ENCODE peak calls at places on chromosomes 5 and 9, in seven cellular contexts. P is T-helper 2 cell, C is omental fat pad, Z is T47D, Q is COLO829, E is AG20443, Y is NCI-H446 treated with DMSO at 0.1 percent for 48 hours. U is an unnamed sample.

GRCh38 chr5:82734291-82734690 is 342.9 kb downstream of the TMEM167A start:
- DNase-seq in Y (no peak), P (no peak), Q (no peak), E (no peak), C (no peak), Z (no peak), U (no peak)

GRCh38 chr5:40437452-40437861 is 242.3 kb upstream of the PTGER4 start:
- DNase-seq in P (no peak), Q (no peak), Z (no peak), C (no peak), Y (no peak), E (peak; percentile 50), U (peak; percentile 9)

GRCh38 chr5:177303925-177304391 is 359 bp downstream of the PRELID1 start:
- DNase-seq in P (no peak), Y (no peak), C (no peak), Q (no peak), E (no peak), Z (peak; percentile 43), U (no peak)

GRCh38 chr5:98106116-98107088 is 667.1 kb upstream of the RGMB start:
- DNase-seq in Q (no peak), Y (no peak), Z (no peak), P (no peak), C (no peak), E (peak; percentile 51), U (no peak)

GRCh38 chr9:132894343-132894742 is 15.6 kb downstream of the SPACA9 start:
- DNase-seq in Y (no peak), P (no peak), E (peak; percentile 39), C (no peak), Q (no peak), Z (no peak), U (no peak)

GRCh38 chr5:118174671-118175070 is 813.7 kb downstream of the DTWD2 start:
- DNase-seq in Q (no peak), P (no peak), Z (no peak), C (no peak), E (no peak), Y (no peak), U (no peak)

GRCh38 chr5:132747064-132747692 is at the start of gene CCNI2:
- DNase-seq in Z (peak; percentile 26), Q (no peak), P (peak; percentile 56), E (peak; percentile 49), Y (no peak), C (no peak), U (peak; percentile 69)

GRCh38 chr9:70060883-70061507 is 17.3 kb downstream of the MAMDC2 start:
- DNase-seq in C (no peak), E (no peak), Y (no peak), Z (no peak), Q (no peak), P (no peak), U (no peak)

GRCh38 chr9:15724006-15724405 is 171.2 kb downstream of the CCDC171 start:
- DNase-seq in Y (no peak), E (no peak), Q (no peak), C (no peak), Z (no peak), P (no peak), U (no peak)

GRCh38 chr9:121884057-121884512 is 209.0 kb downstream of the TTLL11 start:
- DNase-seq in Q (no peak), P (no peak), E (no peak), Z (no peak), C (no peak), Y (no peak), U (no peak)

GRCh38 chr9:127092041-127092608 is 30.3 kb downstream of the ANGPTL2 start:
- DNase-seq in E (no peak), C (no peak), Q (no peak), Z (no peak), Y (no peak), P (no peak), U (no peak)

GRCh38 chr9:3810231-3810630 is 284.4 kb upstream of the RFX3 start:
- DNase-seq in Y (no peak), Z (no peak), C (no peak), E (no peak), Q (no peak), P (no peak), U (no peak)

GRCh38 chr5:1797109-1797800 is 2.4 kb downstream of the MRPL36 start:
- DNase-seq in C (no peak), E (no peak), Q (no peak), P (no peak), Z (no peak), Y (no peak), U (no peak)

GRCh38 chr5:6453937-6454560 is 5.4 kb downstream of the UBE2QL1 start:
- DNase-seq in E (no peak), Z (no peak), Q (no peak), C (no peak), Y (no peak), P (no peak), U (no peak)

GRCh38 chr5:34552686-34553085 is 103.4 kb upstream of the RAI14 start:
- DNase-seq in E (no peak), Y (peak; percentile 27), Z (peak; percentile 18), C (no peak), Q (no peak), P (no peak), U (no peak)

GRCh38 chr9:133731876-133732321 is 6.3 kb downstream of the SARDH start:
- DNase-seq in Q (peak; percentile 96), Z (peak; percentile 97), Y (peak; percentile 3), C (peak; percentile 6), P (no peak), E (peak; percentile 70), U (no peak)

GRCh38 chr5:175842947-175843793 is 28.2 kb upstream of the CPLX2 start:
- DNase-seq in Y (no peak), C (no peak), Q (peak; percentile 8), Z (peak; percentile 25), E (peak; percentile 86), P (no peak), U (no peak)

GRCh38 chr9:128634651-128635262 is 21.9 kb downstream of the DYNC2I2 start:
- DNase-seq in Y (no peak), Q (no peak), E (no peak), P (no peak), Z (no peak), C (no peak), U (no peak)

GRCh38 chr9:137582286-137582860 is 3.6 kb upstream of the DPH7 start:
- DNase-seq in Z (peak; percentile 69), Y (no peak), Q (no peak), C (no peak), P (no peak), E (no peak), U (no peak)

GRCh38 chr5:68494771-68495170 is 279.2 kb downstream of the PIK3R1 start:
- DNase-seq in P (no peak), E (no peak), C (no peak), Z (no peak), Y (no peak), Q (no peak), U (no peak)

GRCh38 chr9:128215491-128216404 is 12.6 kb downstream of the DNM1 start:
- DNase-seq in E (peak; percentile 63), P (no peak), Z (no peak), Q (no peak), C (no peak), Y (no peak), U (no peak)

GRCh38 chr9:14205463-14205862 is 108.5 kb downstream of the NFIB start:
- DNase-seq in E (peak; percentile 69), C (no peak), Z (no peak), Q (no peak), Y (peak; percentile 96), P (no peak), U (no peak)

GRCh38 chr9:130302785-130303612 is 37.4 kb downstream of the HMCN2 start:
- DNase-seq in Q (no peak), Z (no peak), C (no peak), Y (no peak), P (no peak), E (no peak), U (no peak)

GRCh38 chr5:66247176-66247960 is 103.3 kb downstream of the SREK1 start:
- DNase-seq in Z (no peak), E (peak; percentile 79), P (no peak), Q (no peak), C (no peak), Y (no peak), U (no peak)

GRCh38 chr9:79731483-79731882 is 159.7 kb downstream of the TLE4 start:
- DNase-seq in C (no peak), Z (no peak), P (no peak), Y (no peak), E (no peak), Q (no peak), U (no peak)

GRCh38 chr5:128228506-128228905 is 144.9 kb downstream of the SLC12A2 start:
- DNase-seq in Q (no peak), Z (no peak), P (no peak), Y (peak; percentile 53), C (no peak), E (no peak), U (no peak)

GRCh38 chr5:181176258-181176952 is 28.6 kb downstream of the TRIM7 start:
- DNase-seq in C (no peak), E (no peak), Y (no peak), P (no peak), Z (no peak), Q (no peak), U (no peak)

GRCh38 chr9:130383979-130384676 is 60.6 kb upstream of the ASS1 start:
- DNase-seq in Y (no peak), C (no peak), P (no peak), Q (no peak), Z (no peak), E (no peak), U (no peak)

GRCh38 chr5:73693573-73694061 is 67.6 kb downstream of the ARHGEF28 start:
- DNase-seq in E (peak; percentile 56), Y (no peak), C (no peak), Q (no peak), Z (peak; percentile 53), P (no peak), U (no peak)

GRCh38 chr9:137575725-137576411 is 2.9 kb downstream of the DPH7 start:
- DNase-seq in Y (no peak), P (no peak), C (no peak), Z (peak; percentile 46), Q (no peak), E (no peak), U (no peak)

GRCh38 chr9:122382901-122383850 is 12.4 kb downstream of the PTGS1 start:
- DNase-seq in C (no peak), P (no peak), Z (no peak), Q (no peak), Y (no peak), E (peak; percentile 80), U (no peak)

GRCh38 chr9:3873818-3874217 is 348.0 kb upstream of the RFX3 start:
- DNase-seq in P (no peak), Y (no peak), Z (no peak), Q (no peak), E (peak; percentile 45), C (no peak), U (no peak)

GRCh38 chr5:61322738-61323429 is 9.2 kb upstream of the ZSWIM6 start:
- DNase-seq in Q (no peak), C (no peak), Y (no peak), E (no peak), P (no peak), Z (no peak), U (no peak)

GRCh38 chr5:167790462-167791260 is 500.8 kb upstream of the WWC1 start:
- DNase-seq in P (no peak), C (no peak), Z (no peak), E (peak; percentile 78), Y (no peak), Q (no peak), U (no peak)

GRCh38 chr9:127711831-127712274 is 3.6 kb downstream of the PTRH1 start:
- DNase-seq in Q (no peak), Z (no peak), Y (no peak), P (no peak), C (no peak), E (no peak), U (no peak)

GRCh38 chr9:17191095-17191494 is 56.3 kb downstream of the CNTLN start:
- DNase-seq in E (peak; percentile 13), Y (no peak), C (no peak), Z (no peak), Q (no peak), P (no peak), U (no peak)

GRCh38 chr9:133770076-133770777 is 32.1 kb upstream of the SARDH start:
- DNase-seq in Z (no peak), E (no peak), Y (no peak), P (no peak), C (no peak), Q (no peak), U (no peak)

GRCh38 chr9:2849943-2850342 is 6.0 kb upstream of the PUM3 start:
- DNase-seq in E (no peak), C (no peak), Z (no peak), Q (no peak), P (no peak), Y (no peak), U (no peak)